ENCODE peak calls at places on chromosomes 13 and 19, in seven cellular contexts. One of them, this sample, is unnamed.

GRCh38 chr13:111893607-111894443 is 173.1 kb upstream of the SOX1 start:
- DNase-seq in neuronal stem cell: peak; percentile 45
- DNase-seq in mesendoderm: peak; percentile 40
- DNase-seq in IMR-90: no peak
- DNase-seq in mesenchymal stem cell: peak; percentile 57
- DNase-seq in H1: peak; percentile 51
- DNase-seq in trophoblast cell: no peak
- DNase-seq in this sample: peak; percentile 50

GRCh38 chr19:51698296-51698695 is 5.2 kb downstream of the SPACA6 start:
- DNase-seq in IMR-90: peak; percentile 58
- DNase-seq in H1: no peak
- DNase-seq in mesendoderm: no peak
- DNase-seq in neuronal stem cell: no peak
- DNase-seq in mesenchymal stem cell: no peak
- DNase-seq in trophoblast cell: no peak
- DNase-seq in this sample: no peak

GRCh38 chr19:1764293-1764683 is 11.0 kb downstream of the ONECUT3 start:
- DNase-seq in mesendoderm: no peak
- DNase-seq in trophoblast cell: no peak
- DNase-seq in H1: no peak
- DNase-seq in neuronal stem cell: no peak
- DNase-seq in mesenchymal stem cell: no peak
- DNase-seq in IMR-90: no peak
- DNase-seq in this sample: no peak

GRCh38 chr13:110963554-110963970 is 48.7 kb upstream of the ANKRD10 start:
- DNase-seq in trophoblast cell: no peak
- DNase-seq in neuronal stem cell: no peak
- DNase-seq in mesendoderm: no peak
- DNase-seq in mesenchymal stem cell: no peak
- DNase-seq in H1: no peak
- DNase-seq in IMR-90: no peak
- DNase-seq in this sample: no peak

GRCh38 chr19:41821003-41821735 is 23.3 kb downstream of the LYPD4 start:
- DNase-seq in neuronal stem cell: peak; percentile 41
- DNase-seq in mesendoderm: peak; percentile 73
- DNase-seq in mesenchymal stem cell: no peak
- DNase-seq in trophoblast cell: no peak
- DNase-seq in IMR-90: peak; percentile 15
- DNase-seq in H1: peak; percentile 50
- DNase-seq in this sample: peak; percentile 76

GRCh38 chr19:5966215-5966614 is 11.7 kb downstream of the RANBP3 start:
- DNase-seq in mesendoderm: no peak
- DNase-seq in IMR-90: peak; percentile 89
- DNase-seq in trophoblast cell: peak; percentile 88
- DNase-seq in mesenchymal stem cell: peak; percentile 90
- DNase-seq in H1: no peak
- DNase-seq in neuronal stem cell: no peak
- DNase-seq in this sample: no peak

GRCh38 chr19:45115809-45116615 is 23.0 kb downstream of the PPP1R37 start:
- DNase-seq in trophoblast cell: no peak
- DNase-seq in IMR-90: no peak
- DNase-seq in neuronal stem cell: no peak
- DNase-seq in H1: no peak
- DNase-seq in mesenchymal stem cell: no peak
- DNase-seq in mesendoderm: no peak
- DNase-seq in this sample: no peak

GRCh38 chr19:53927745-53928144 is 18.7 kb downstream of the CACNG7 start:
- DNase-seq in mesendoderm: peak; percentile 90
- DNase-seq in IMR-90: peak; percentile 64
- DNase-seq in neuronal stem cell: peak; percentile 65
- DNase-seq in mesenchymal stem cell: peak; percentile 46
- DNase-seq in trophoblast cell: peak; percentile 58
- DNase-seq in H1: peak; percentile 88
- DNase-seq in this sample: peak; percentile 88

GRCh38 chr13:107867701-107868661 is 347.4 kb downstream of the LIG4 start:
- DNase-seq in mesendoderm: peak; percentile 76
- DNase-seq in trophoblast cell: no peak
- DNase-seq in IMR-90: peak; percentile 57
- DNase-seq in H1: peak; percentile 81
- DNase-seq in mesenchymal stem cell: peak; percentile 76
- DNase-seq in neuronal stem cell: peak; percentile 66
- DNase-seq in this sample: peak; percentile 66

GRCh38 chr19:18792661-18793060 is 1.6 kb upstream of the COMP start:
- DNase-seq in trophoblast cell: no peak
- DNase-seq in mesenchymal stem cell: no peak
- DNase-seq in IMR-90: no peak
- DNase-seq in mesendoderm: no peak
- DNase-seq in neuronal stem cell: no peak
- DNase-seq in H1: no peak
- DNase-seq in this sample: no peak

GRCh38 chr13:112248406-112248760 is 127.8 kb upstream of the SPACA7 start:
- DNase-seq in trophoblast cell: no peak
- DNase-seq in neuronal stem cell: no peak
- DNase-seq in H1: peak; percentile 39
- DNase-seq in mesenchymal stem cell: no peak
- DNase-seq in IMR-90: no peak
- DNase-seq in mesendoderm: no peak
- DNase-seq in this sample: no peak

GRCh38 chr19:40412866-40413265 is 312 bp downstream of the PRX start:
- DNase-seq in mesenchymal stem cell: no peak
- DNase-seq in trophoblast cell: no peak
- DNase-seq in mesendoderm: no peak
- DNase-seq in IMR-90: no peak
- DNase-seq in H1: no peak
- DNase-seq in neuronal stem cell: no peak
- DNase-seq in this sample: no peak

GRCh38 chr19:52196256-52196967 is 6.6 kb downstream of the PPP2R1A start:
- DNase-seq in mesenchymal stem cell: no peak
- DNase-seq in H1: no peak
- DNase-seq in trophoblast cell: no peak
- DNase-seq in IMR-90: peak; percentile 62
- DNase-seq in mesendoderm: no peak
- DNase-seq in neuronal stem cell: no peak
- DNase-seq in this sample: no peak

GRCh38 chr19:1471514-1472107 is 7.4 kb downstream of the C19orf25 start:
- DNase-seq in mesenchymal stem cell: no peak
- DNase-seq in IMR-90: no peak
- DNase-seq in trophoblast cell: no peak
- DNase-seq in mesendoderm: no peak
- DNase-seq in H1: no peak
- DNase-seq in neuronal stem cell: no peak
- DNase-seq in this sample: no peak

GRCh38 chr19:28744943-28745342 is 468.0 kb downstream of the UQCRFS1 start:
- DNase-seq in mesendoderm: no peak
- DNase-seq in trophoblast cell: no peak
- DNase-seq in mesenchymal stem cell: no peak
- DNase-seq in IMR-90: no peak
- DNase-seq in H1: no peak
- DNase-seq in neuronal stem cell: no peak
- DNase-seq in this sample: no peak

GRCh38 chr13:34469212-34469983 is 472.7 kb upstream of the NBEA start:
- DNase-seq in trophoblast cell: no peak
- DNase-seq in mesenchymal stem cell: peak; percentile 13
- DNase-seq in neuronal stem cell: no peak
- DNase-seq in IMR-90: no peak
- DNase-seq in mesendoderm: peak; percentile 3
- DNase-seq in H1: no peak
- DNase-seq in this sample: no peak

GRCh38 chr13:94345374-94346195 is 133.9 kb downstream of the DCT start:
- DNase-seq in IMR-90: peak; percentile 44
- DNase-seq in trophoblast cell: no peak
- DNase-seq in mesendoderm: peak; percentile 29
- DNase-seq in neuronal stem cell: no peak
- DNase-seq in H1: no peak
- DNase-seq in mesenchymal stem cell: peak; percentile 32
- DNase-seq in this sample: no peak

GRCh38 chr13:30580852-30581502 is 36.7 kb upstream of the USPL1 start:
- DNase-seq in H1: no peak
- DNase-seq in mesenchymal stem cell: peak; percentile 14
- DNase-seq in neuronal stem cell: no peak
- DNase-seq in IMR-90: no peak
- DNase-seq in mesendoderm: peak; percentile 22
- DNase-seq in trophoblast cell: no peak
- DNase-seq in this sample: no peak

GRCh38 chr13:88142653-88143052 is 471.5 kb downstream of the SLITRK5 start:
- DNase-seq in mesendoderm: no peak
- DNase-seq in H1: no peak
- DNase-seq in IMR-90: no peak
- DNase-seq in trophoblast cell: no peak
- DNase-seq in neuronal stem cell: no peak
- DNase-seq in mesenchymal stem cell: no peak
- DNase-seq in this sample: no peak

GRCh38 chr19:10575011-10575716 is 6.4 kb upstream of the CDKN2D start:
- DNase-seq in trophoblast cell: no peak
- DNase-seq in IMR-90: no peak
- DNase-seq in H1: no peak
- DNase-seq in mesendoderm: no peak
- DNase-seq in mesenchymal stem cell: no peak
- DNase-seq in neuronal stem cell: no peak
- DNase-seq in this sample: no peak

GRCh38 chr13:60583911-60584753 is 187.1 kb downstream of the TDRD3 start:
- DNase-seq in mesendoderm: peak; percentile 83
- DNase-seq in trophoblast cell: no peak
- DNase-seq in mesenchymal stem cell: peak; percentile 39
- DNase-seq in H1: peak; percentile 64
- DNase-seq in neuronal stem cell: no peak
- DNase-seq in IMR-90: peak; percentile 73
- DNase-seq in this sample: peak; percentile 93

GRCh38 chr19:5003781-5004180 is 34.9 kb downstream of the KDM4B start:
- DNase-seq in IMR-90: no peak
- DNase-seq in mesendoderm: no peak
- DNase-seq in neuronal stem cell: no peak
- DNase-seq in mesenchymal stem cell: no peak
- DNase-seq in H1: no peak
- DNase-seq in trophoblast cell: no peak
- DNase-seq in this sample: no peak

GRCh38 chr13:36616706-36617105 is 57.1 kb upstream of the SERTM1 start:
- DNase-seq in mesendoderm: no peak
- DNase-seq in neuronal stem cell: no peak
- DNase-seq in trophoblast cell: no peak
- DNase-seq in IMR-90: no peak
- DNase-seq in mesenchymal stem cell: no peak
- DNase-seq in H1: no peak
- DNase-seq in this sample: no peak
- H4K8ac ChIP-seq in mesendoderm: no peak overlapping the region
- H4K8ac ChIP-seq in neuronal stem cell: no peak overlapping the region
- H4K8ac ChIP-seq in trophoblast cell: no peak overlapping the region
- H4K8ac ChIP-seq in IMR-90: no peak overlapping the region
- H4K8ac ChIP-seq in mesenchymal stem cell: no peak overlapping the region
- H4K8ac ChIP-seq in H1: no peak overlapping the region
- H4K8ac ChIP-seq in this sample: no peak overlapping the region

GRCh38 chr13:51996660-51997059 is 14.6 kb downstream of the ATP7B start:
- DNase-seq in neuronal stem cell: no peak
- DNase-seq in H1: no peak
- DNase-seq in mesenchymal stem cell: no peak
- DNase-seq in IMR-90: no peak
- DNase-seq in mesendoderm: no peak
- DNase-seq in trophoblast cell: no peak
- DNase-seq in this sample: no peak

GRCh38 chr13:51999525-51999924 is 11.7 kb downstream of the ATP7B start:
- DNase-seq in neuronal stem cell: no peak
- DNase-seq in H1: no peak
- DNase-seq in IMR-90: peak; percentile 25
- DNase-seq in trophoblast cell: peak; percentile 30
- DNase-seq in mesenchymal stem cell: no peak
- DNase-seq in mesendoderm: no peak
- DNase-seq in this sample: no peak

GRCh38 chr13:51995677-51996551 is 15.3 kb downstream of the ATP7B start:
- DNase-seq in trophoblast cell: no peak
- DNase-seq in H1: no peak
- DNase-seq in neuronal stem cell: no peak
- DNase-seq in IMR-90: no peak
- DNase-seq in mesendoderm: peak; percentile 44
- DNase-seq in mesenchymal stem cell: no peak
- DNase-seq in this sample: no peak

GRCh38 chr13:51998723-51999471 is 12.4 kb downstream of the ATP7B start:
- DNase-seq in neuronal stem cell: no peak
- DNase-seq in H1: no peak
- DNase-seq in IMR-90: no peak
- DNase-seq in mesenchymal stem cell: no peak
- DNase-seq in mesendoderm: peak; percentile 60
- DNase-seq in trophoblast cell: peak; percentile 55
- DNase-seq in this sample: no peak

GRCh38 chr13:51997641-51998330 is 13.5 kb downstream of the ATP7B start:
- DNase-seq in IMR-90: no peak
- DNase-seq in mesenchymal stem cell: no peak
- DNase-seq in H1: no peak
- DNase-seq in neuronal stem cell: no peak
- DNase-seq in trophoblast cell: peak; percentile 97
- DNase-seq in mesendoderm: peak; percentile 99
- DNase-seq in this sample: peak; percentile 62
- H4K8ac ChIP-seq in IMR-90: no peak overlapping the region
- H4K8ac ChIP-seq in mesenchymal stem cell: no peak overlapping the region
- H4K8ac ChIP-seq in H1: no peak overlapping the region
- H4K8ac ChIP-seq in neuronal stem cell: no peak overlapping the region
- H4K8ac ChIP-seq in trophoblast cell: no peak overlapping the region
- H4K8ac ChIP-seq in mesendoderm: no peak overlapping the region
- H4K8ac ChIP-seq in this sample: no peak overlapping the region

GRCh38 chr19:38043649-38044144 is 136.7 kb downstream of the SIPA1L3 start:
- DNase-seq in trophoblast cell: no peak
- DNase-seq in mesendoderm: peak; percentile 77
- DNase-seq in neuronal stem cell: no peak
- DNase-seq in IMR-90: no peak
- DNase-seq in H1: no peak
- DNase-seq in mesenchymal stem cell: no peak
- DNase-seq in this sample: no peak

GRCh38 chr19:38045554-38046253 is 138.7 kb downstream of the SIPA1L3 start:
- DNase-seq in H1: no peak
- DNase-seq in IMR-90: no peak
- DNase-seq in trophoblast cell: no peak
- DNase-seq in neuronal stem cell: no peak
- DNase-seq in mesendoderm: no peak
- DNase-seq in mesenchymal stem cell: no peak
- DNase-seq in this sample: no peak

GRCh38 chr19:38046254-38047047 is 139.4 kb downstream of the SIPA1L3 start:
- DNase-seq in H1: no peak
- DNase-seq in mesenchymal stem cell: no peak
- DNase-seq in neuronal stem cell: no peak
- DNase-seq in IMR-90: no peak
- DNase-seq in trophoblast cell: no peak
- DNase-seq in mesendoderm: no peak
- DNase-seq in this sample: no peak

GRCh38 chr19:38042132-38042531 is 135.1 kb downstream of the SIPA1L3 start:
- DNase-seq in trophoblast cell: no peak
- DNase-seq in mesenchymal stem cell: no peak
- DNase-seq in H1: no peak
- DNase-seq in mesendoderm: no peak
- DNase-seq in IMR-90: no peak
- DNase-seq in neuronal stem cell: no peak
- DNase-seq in this sample: no peak

GRCh38 chr19:38044267-38045111 is 137.5 kb downstream of the SIPA1L3 start:
- DNase-seq in mesendoderm: peak; percentile 41
- DNase-seq in trophoblast cell: no peak
- DNase-seq in neuronal stem cell: no peak
- DNase-seq in mesenchymal stem cell: peak; percentile 38
- DNase-seq in IMR-90: peak; percentile 68
- DNase-seq in H1: no peak
- DNase-seq in this sample: no peak
- H4K8ac ChIP-seq in mesendoderm: no peak overlapping the region
- H4K8ac ChIP-seq in trophoblast cell: no peak overlapping the region
- H4K8ac ChIP-seq in neuronal stem cell: no peak overlapping the region
- H4K8ac ChIP-seq in mesenchymal stem cell: no peak overlapping the region
- H4K8ac ChIP-seq in IMR-90: no peak overlapping the region
- H4K8ac ChIP-seq in H1: no peak overlapping the region
- H4K8ac ChIP-seq in this sample: no peak overlapping the region

GRCh38 chr13:114064516-114065140 is 67.8 kb downstream of the RASA3 start:
- DNase-seq in trophoblast cell: peak; percentile 33
- DNase-seq in H1: no peak
- DNase-seq in neuronal stem cell: peak; percentile 79
- DNase-seq in mesenchymal stem cell: peak; percentile 75
- DNase-seq in IMR-90: peak; percentile 40
- DNase-seq in mesendoderm: no peak
- DNase-seq in this sample: no peak
- H4K8ac ChIP-seq in trophoblast cell: peak overlapping the region; percentile 80
- H4K8ac ChIP-seq in H1: peak overlapping the region; percentile 90
- H4K8ac ChIP-seq in neuronal stem cell: no peak overlapping the region
- H4K8ac ChIP-seq in mesenchymal stem cell: peak overlapping the region; percentile 99
- H4K8ac ChIP-seq in IMR-90: peak overlapping the region; percentile 87
- H4K8ac ChIP-seq in mesendoderm: no peak overlapping the region
- H4K8ac ChIP-seq in this sample: no peak overlapping the region